ENCODE peak calls at places on chromosomes 11 and 22, in five cellular contexts. F is HCT116, O is GM12878, E is H1, Q is HepG2. U is an unnamed sample. For H4K20me1, the result is how much of the 10 kb centered on the place peaks cover.

GRCh38 chr11:63845911-63846310 is 7.0 kb downstream of the MARK2 start:
- DNase-seq in E (no peak), Q (no peak), F (no peak), O (no peak), U (no peak)

GRCh38 chr22:49561338-49561737 is 266.3 kb downstream of the BRD1 start:
- DNase-seq in E (no peak), F (no peak), O (no peak), Q (no peak), U (no peak)

GRCh38 chr11:56331861-56332491 is 13.9 kb upstream of the OR8K1 start:
- DNase-seq in Q (no peak), F (no peak), O (no peak), E (no peak), U (no peak)

GRCh38 chr11:87878373-87878779 is 296.9 kb downstream of the RAB38 start:
- DNase-seq in O (no peak), F (peak), E (no peak), Q (peak), U (no peak)

GRCh38 chr22:37020192-37020479 is 594 bp downstream of the MPST start:
- DNase-seq in O (no peak), Q (no peak), E (no peak), F (peak), U (peak)

GRCh38 chr11:20406484-20406883 is 19.0 kb downstream of the PRMT3 start:
- DNase-seq in F (no peak), E (no peak), Q (no peak), O (no peak), U (no peak)

GRCh38 chr11:1516273-1517067 is 29.9 kb upstream of the MOB2 start:
- DNase-seq in O (no peak), F (no peak), Q (no peak), E (no peak), U (no peak)

GRCh38 chr11:120303004-120303637 is 22.0 kb upstream of the TLCD5 start:
- DNase-seq in Q (peak), O (peak), E (peak), F (peak), U (peak)

GRCh38 chr11:76918941-76919386 is 58.2 kb downstream of the ACER3 start:
- DNase-seq in E (no peak), F (peak), O (peak), Q (peak), U (peak)

GRCh38 chr11:69106124-69106811 is 49.5 kb upstream of the SMIM38 start:
- DNase-seq in Q (no peak), F (no peak), E (no peak), O (no peak), U (no peak)

GRCh38 chr11:70594031-70594430 is 195.7 kb downstream of the CTTN start:
- DNase-seq in F (no peak), E (no peak), Q (no peak), O (no peak), U (no peak)

GRCh38 chr11:57868491-57868890 is 106.9 kb downstream of the CTNND1 start:
- DNase-seq in F (no peak), O (no peak), E (peak), Q (no peak), U (no peak)

GRCh38 chr11:109527496-109527895 is 105.5 kb downstream of the C11orf87 start:
- DNase-seq in O (no peak), F (no peak), E (no peak), Q (no peak), U (no peak)

GRCh38 chr11:95279921-95280861 is 49.2 kb upstream of the SESN3 start:
- DNase-seq in E (no peak), O (no peak), F (no peak), Q (no peak), U (no peak)

GRCh38 chr11:117743121-117743815 is 53.7 kb downstream of the DSCAML1 start:
- DNase-seq in O (no peak), E (no peak), Q (no peak), F (no peak), U (no peak)

GRCh38 chr22:26797910-26798309 is 140.5 kb downstream of the MIAT start:
- DNase-seq in Q (no peak), F (peak), O (no peak), E (peak), U (peak)

GRCh38 chr11:16126361-16126760 is 230.0 kb downstream of the SOX6 start:
- DNase-seq in E (no peak), Q (peak), O (no peak), F (no peak), U (no peak)

GRCh38 chr11:31959711-31960110 is 131.2 kb upstream of the RCN1 start:
- DNase-seq in Q (no peak), F (no peak), E (no peak), O (no peak), U (no peak)

GRCh38 chr11:19723572-19724342 is 11.1 kb downstream of the NAV2 start:
- DNase-seq in E (no peak), Q (peak), O (no peak), F (peak), U (no peak)

GRCh38 chr11:131688056-131688693 is 317.8 kb downstream of the NTM start:
- DNase-seq in E (peak), O (no peak), F (no peak), Q (peak), U (peak)

GRCh38 chr11:74822187-74822586 is 73.5 kb downstream of the RNF169 start:
- DNase-seq in F (no peak), O (no peak), Q (no peak), E (no peak), U (no peak)

GRCh38 chr11:69368119-69368880 is 74.3 kb downstream of the MYEOV start:
- DNase-seq in F (no peak), E (peak), Q (no peak), O (no peak), U (no peak)

GRCh38 chr11:80097146-80097545 is 656.3 kb upstream of the TENM4 start:
- DNase-seq in Q (no peak), O (no peak), E (no peak), F (no peak), U (no peak)

DNA sequence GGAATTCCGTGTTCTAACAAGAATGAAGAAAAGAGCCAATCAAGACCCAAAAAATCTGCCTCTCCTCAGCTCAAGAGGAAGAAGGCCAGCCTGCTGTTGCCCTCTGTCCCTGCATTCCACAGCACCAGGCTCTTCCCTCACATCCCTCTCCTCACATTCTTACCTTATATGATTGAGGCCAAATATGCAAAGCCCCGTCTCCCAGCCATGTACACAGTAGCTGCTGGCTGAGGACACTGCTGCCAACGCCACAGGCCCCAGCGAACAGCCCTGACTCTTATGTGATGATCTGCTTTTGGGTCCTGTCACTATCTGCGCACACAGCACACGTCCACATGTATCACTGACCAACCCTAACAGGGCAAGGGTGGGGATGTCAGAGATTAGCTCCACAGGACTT is 60.2 kb downstream of the MICAL3 start:
- DNase-seq in Q (no peak), F (no peak), E (no peak), O (no peak), U (no peak)
- H4K20me1 ChIP-seq in Q (under half), F (under half), E (under half), O (under half), U (under half)

GRCh38 chr11:111445586-111445985 is 66.5 kb upstream of the POU2AF1 start:
- DNase-seq in E (no peak), Q (no peak), O (no peak), F (no peak), U (no peak)
- TF ChIP-seq SIN3A in E (no peak), Q (no peak), O (no peak), F (no peak), U (no peak)

GRCh38 chr22:20533879-20534265 is 26.5 kb downstream of the MED15 start:
- DNase-seq in F (no peak), E (no peak), Q (no peak), O (no peak), U (no peak)

GRCh38 chr22:20531154-20531403 is 23.7 kb downstream of the MED15 start:
- DNase-seq in O (no peak), E (no peak), Q (no peak), F (no peak), U (no peak)

GRCh38 chr22:20531404-20532181 is 24.2 kb downstream of the MED15 start:
- DNase-seq in O (no peak), Q (peak), F (peak), E (no peak), U (no peak)

GRCh38 chr22:20533095-20533878 is 25.9 kb downstream of the MED15 start:
- DNase-seq in Q (no peak), E (no peak), O (no peak), F (no peak), U (no peak)

DNA sequence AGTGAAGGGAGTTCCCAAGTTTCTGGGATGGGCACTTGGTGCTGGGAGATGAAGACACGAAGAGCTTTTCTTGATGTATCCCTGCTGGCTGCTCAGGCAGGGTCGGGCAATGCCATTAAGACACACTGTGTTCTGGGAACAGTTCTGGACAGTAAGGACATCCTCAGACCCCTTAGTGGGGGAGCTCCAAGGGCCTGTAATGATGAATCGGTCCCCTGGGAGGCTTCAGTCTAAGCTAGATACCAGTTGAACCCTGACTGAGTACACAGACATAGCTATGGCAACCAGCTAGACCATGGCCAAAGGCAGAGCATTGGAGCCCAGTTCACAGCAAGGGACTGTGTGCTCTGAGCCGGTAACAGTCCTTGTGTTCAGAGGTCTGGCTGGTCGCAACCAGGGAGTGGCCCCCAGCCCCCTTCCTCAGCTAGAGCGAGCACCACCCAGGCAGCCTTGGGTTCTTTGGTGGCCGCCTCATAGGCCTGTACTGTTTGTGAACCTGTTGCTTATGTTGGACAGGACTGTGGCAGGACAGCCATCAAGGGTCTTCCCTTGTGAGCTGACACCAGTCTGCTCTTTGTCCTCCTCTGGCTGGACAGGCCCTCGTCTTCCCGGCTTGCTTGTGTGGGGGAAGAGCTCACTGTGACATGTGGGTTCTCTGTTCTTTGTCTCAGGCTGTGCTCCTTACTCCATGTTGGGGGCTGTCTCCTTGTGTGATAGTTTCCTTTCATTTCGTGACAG is 25.0 kb downstream of the MED15 start:
- DNase-seq in Q (no peak), O (no peak), E (no peak), F (no peak), U (no peak)
- H4K20me1 ChIP-seq in Q (half or more), O (under half), E (under half), F (under half), U (half or more)

GRCh38 chr11:6418199-6418957 is 516 bp downstream of the APBB1 start:
- DNase-seq in O (no peak), E (no peak), Q (no peak), F (no peak), U (no peak)

GRCh38 chr11:6413791-6414231 is 5.1 kb downstream of the APBB1 start:
- DNase-seq in Q (no peak), E (no peak), F (no peak), O (no peak), U (peak)

GRCh38 chr11:6414874-6415328 is 4.0 kb downstream of the APBB1 start:
- DNase-seq in Q (no peak), E (no peak), O (no peak), F (no peak), U (no peak)

GRCh38 chr11:6420677-6421076 is 1.8 kb upstream of the APBB1 start:
- DNase-seq in F (no peak), O (no peak), E (no peak), Q (no peak), U (no peak)

GRCh38 chr11:6418958-6419611 is at the start of gene APBB1:
- DNase-seq in Q (no peak), E (peak), O (no peak), F (no peak), U (peak)
- TF ChIP-seq SIN3A in Q (no peak), E (peak), O (no peak), F (no peak), U (no peak)

GRCh38 chr22:20135846-20136602 is 4.4 kb downstream of the ZDHHC8 start:
- DNase-seq in F (no peak), Q (no peak), E (no peak), O (no peak), U (no peak)
- H4K20me1 ChIP-seq in F (under half), Q (under half), E (under half), O (under half), U (half or more)

GRCh38 chr22:28112548-28113043 is 193.5 kb upstream of the PITPNB start:
- DNase-seq in Q (peak), F (peak), E (no peak), O (no peak), U (peak)
- TF ChIP-seq SIN3A in Q (no peak), F (no peak), E (no peak), O (no peak), U (no peak)

GRCh38 chr11:119085523-119085878 is 820 bp downstream of the HMBS start:
- DNase-seq in O (no peak), E (no peak), F (no peak), Q (no peak), U (peak)
- H4K20me1 ChIP-seq in O (under half), E (under half), F (under half), Q (under half), U (under half)